ENCODE peak calls at places on chromosomes 4 and X, in nine cellular contexts. X is left kidney; H is H54; G is AG09319; T is RWPE1; Z is neural crest cell; A is activated naive CD4-positive, alpha-beta T cell treated with anti-CD3 and anti-CD28 coated beads, Interleukin-2, amount 50 U/mL, for 72 hours; E is DMS79 treated with DMSO at 0.1 percent for 48 hours; M is NCI-H774. K is an unnamed sample.

GRCh38 chr4:48467891-48468290 is 15.3 kb upstream of the SLC10A4 start:
- DNase-seq in X (no peak), H (no peak), G (no peak), T (no peak), Z (no peak), A (no peak), E (no peak), M (no peak), K (no peak)

GRCh38 chr4:42653606-42654560 is 3.0 kb downstream of the ATP8A1 start:
- DNase-seq in X (no peak), H (no peak), G (no peak), T (peak), Z (no peak), A (no peak), E (no peak), M (no peak), K (no peak)

GRCh38 chr4:87497141-87497540 is 32.0 kb downstream of the SPARCL1 start:
- DNase-seq in X (no peak), H (no peak), G (no peak), T (no peak), Z (peak), A (no peak), E (no peak), M (no peak), K (no peak)

GRCh38 chr4:56026596-56026995 is 77.9 kb downstream of the CEP135 start:
- DNase-seq in X (no peak), H (no peak), G (no peak), T (peak), Z (no peak), A (no peak), E (no peak), M (no peak), K (no peak)

GRCh38 chr4:113169368-113169767 is 119.9 kb downstream of the ANK2 start:
- DNase-seq in X (peak), H (no peak), G (no peak), T (no peak), Z (no peak), A (no peak), E (no peak), M (no peak), K (no peak)

GRCh38 chrX:49072712-49073095 is 1.1 kb downstream of the PRAF2 start:
- DNase-seq in X (no peak), H (no peak), G (no peak), T (no peak), Z (no peak), A (no peak), E (no peak), M (no peak), K (no peak)

GRCh38 chr4:55180980-55181379 is 55.6 kb upstream of the KDR start:
- DNase-seq in X (no peak), H (no peak), G (no peak), T (no peak), Z (no peak), A (no peak), E (no peak), M (no peak), K (no peak)

GRCh38 chr4:89674876-89675459 is 162.0 kb downstream of the SNCA start:
- DNase-seq in X (no peak), H (no peak), G (no peak), T (no peak), Z (no peak), A (no peak), E (no peak), M (peak), K (no peak)

GRCh38 chrX:32778965-32779364 is 432.4 kb downstream of the DMD start:
- DNase-seq in X (no peak), H (no peak), G (no peak), T (no peak), Z (no peak), A (no peak), E (no peak), M (no peak), K (no peak)

GRCh38 chr4:42513748-42514490 is 116.6 kb downstream of the SHISA3 start:
- DNase-seq in X (no peak), H (no peak), G (no peak), T (no peak), Z (no peak), A (no peak), E (no peak), M (no peak), K (no peak)

GRCh38 chr4:165982934-165983333 is 109.9 kb downstream of the TLL1 start:
- DNase-seq in X (no peak), H (no peak), G (no peak), T (no peak), Z (no peak), A (no peak), E (no peak), M (no peak), K (no peak)

GRCh38 chr4:107380190-107380589 is 339.8 kb downstream of the PAPSS1 start:
- DNase-seq in X (no peak), H (no peak), G (no peak), T (no peak), Z (no peak), A (no peak), E (no peak), M (no peak), K (no peak)

GRCh38 chrX:30141966-30142365 is 73.4 kb upstream of the MAGEB2 start:
- DNase-seq in X (peak), H (no peak), G (peak), T (peak), Z (no peak), A (no peak), E (no peak), M (peak), K (no peak)

GRCh38 chr4:176547005-176547404 is 227.2 kb downstream of the SPCS3 start:
- DNase-seq in X (peak), H (no peak), G (peak), T (no peak), Z (no peak), A (no peak), E (no peak), M (no peak), K (no peak)

GRCh38 chr4:52658671-52659015 is 458 bp downstream of the USP46 start:
- DNase-seq in X (peak), H (no peak), G (no peak), T (no peak), Z (no peak), A (no peak), E (no peak), M (no peak), K (no peak)